ENCODE peak calls at places on chromosomes 13 and 19, in four cellular contexts. D, F, B and P are unnamed samples.

GRCh38 chr19:34320277-34320676 is 44.7 kb upstream of the GPI start:
- DNase-seq in D (no peak), F (no peak), B (no peak), P (no peak)

GRCh38 chr19:32363632-32364031 is 18.2 kb downstream of the ZNF507 start:
- DNase-seq in D (no peak), F (no peak), B (no peak), P (no peak)

GRCh38 chr13:81664872-81665271 is 1323.9 kb upstream of the SPRY2 start:
- DNase-seq in D (no peak), F (no peak), B (no peak), P (no peak)

GRCh38 chr19:29596885-29597525 is 9.1 kb upstream of the POP4 start:
- DNase-seq in D (peak), F (no peak), B (no peak), P (peak)

GRCh38 chr19:31348416-31349159 is 648 bp downstream of the TSHZ3 start:
- DNase-seq in D (no peak), F (no peak), B (no peak), P (no peak)

GRCh38 chr19:16218851-16219250 is 21.1 kb downstream of the AP1M1 start:
- DNase-seq in D (no peak), F (no peak), B (no peak), P (no peak)

GRCh38 chr13:79485014-79485441 is 4.1 kb downstream of the NDFIP2 start:
- DNase-seq in D (peak), F (no peak), B (no peak), P (peak)

GRCh38 chr19:45419396-45419795 is 4.3 kb downstream of the ERCC1 start:
- DNase-seq in D (no peak), F (no peak), B (no peak), P (no peak)

GRCh38 chr13:99282264-99283231 is 24.4 kb upstream of the GPR18 start:
- DNase-seq in D (no peak), F (no peak), B (no peak), P (no peak)

GRCh38 chr13:40665754-40666057 is 735 bp downstream of the FOXO1 start:
- DNase-seq in D (no peak), F (no peak), B (peak), P (no peak)

GRCh38 chr13:60286707-60287106 is 110.3 kb upstream of the TDRD3 start:
- DNase-seq in D (no peak), F (no peak), B (no peak), P (no peak)

GRCh38 chr13:91326156-91326555 is 21.3 kb upstream of the MIR17HG start:
- DNase-seq in D (no peak), F (no peak), B (no peak), P (no peak)

GRCh38 chr19:18385675-18386542 is at the start of gene GDF15:
- DNase-seq in D (peak), F (no peak), B (peak), P (peak)

GRCh38 chr13:109233293-109233692 is 553.1 kb downstream of the IRS2 start:
- DNase-seq in D (no peak), F (no peak), B (no peak), P (no peak)

GRCh38 chr19:49119411-49120324 is at the start of gene PPFIA3:
- DNase-seq in D (no peak), F (no peak), B (peak), P (peak)
- TF ChIP-seq KDM1A in D (no peak), F (peak), B (no peak), P (no peak)

GRCh38 chr13:50766043-50766442 is 77.4 kb downstream of the DLEU7 start:
- DNase-seq in D (no peak), F (no peak), B (no peak), P (no peak)
- TF ChIP-seq RNF2 in D (no peak), F (no peak), B (no peak), P (no peak)

GRCh38 chr13:35716186-35716585 is 239.7 kb upstream of the MAB21L1 start:
- DNase-seq in D (no peak), F (no peak), B (no peak), P (no peak)

GRCh38 chr13:35714096-35714495 is 237.6 kb upstream of the MAB21L1 start:
- DNase-seq in D (no peak), F (no peak), B (no peak), P (no peak)

GRCh38 chr13:35711909-35712308 is 235.4 kb upstream of the MAB21L1 start:
- DNase-seq in D (no peak), F (no peak), B (no peak), P (no peak)

GRCh38 chr13:35714588-35714987 is 238.1 kb upstream of the MAB21L1 start:
- DNase-seq in D (no peak), F (no peak), B (no peak), P (no peak)

DNA sequence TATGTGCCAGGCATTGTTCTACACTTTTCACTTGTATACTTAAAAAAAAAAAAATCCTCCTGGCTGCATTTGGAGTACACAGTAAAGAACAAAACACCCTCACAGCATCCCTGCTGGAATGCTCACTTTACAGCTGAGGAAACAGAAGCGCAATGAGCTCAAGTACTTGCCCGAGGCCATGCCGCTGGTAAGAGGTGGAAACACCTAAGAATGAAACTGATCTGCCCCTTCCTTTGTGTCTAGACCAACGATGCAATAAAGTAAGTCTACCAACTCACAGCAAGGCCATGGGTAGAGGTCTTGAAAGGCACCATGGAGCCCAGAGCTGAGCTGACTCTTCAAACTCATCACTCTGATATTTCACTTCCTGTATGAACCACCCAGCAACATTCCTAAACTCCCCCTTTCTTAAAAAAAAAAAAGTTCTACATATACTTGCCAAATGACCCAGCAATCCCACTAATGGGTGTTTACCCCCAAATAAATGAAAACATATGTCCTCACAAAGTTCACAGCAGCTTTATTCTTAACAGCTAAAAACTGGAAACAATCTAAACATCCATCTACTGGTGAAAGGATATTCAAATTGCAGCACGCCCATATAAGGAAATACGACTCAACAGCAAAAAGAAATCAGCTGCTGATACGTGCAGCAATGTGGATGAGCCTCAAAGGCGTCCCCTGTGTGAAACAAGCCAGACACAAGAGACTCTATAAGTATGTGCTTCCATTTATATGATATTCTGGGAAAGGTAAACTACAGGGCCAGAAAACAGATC is 236.6 kb upstream of the MAB21L1 start:
- DNase-seq in D (no peak), F (no peak), B (no peak), P (no peak)
- TF ChIP-seq USF2 in D (no peak), F (no peak), B (no peak), P (no peak)

GRCh38 chr13:113080361-113080831 is 25.2 kb upstream of the F7 start:
- DNase-seq in D (no peak), F (no peak), B (no peak), P (no peak)
- TF ChIP-seq KDM1A in D (no peak), F (no peak), B (no peak), P (no peak)